ENCODE peak calls at places on chromosomes 12 and 14, in six cellular contexts. U is GM06990, K is lung, C is fibroblast of lung, T is HCT116, J is endothelial cell of umbilical vein. X is an unnamed sample.

GRCh38 chr14:95226801-95227200 is 69.5 kb upstream of the DICER1 start:
- DNase-seq in U (no peak), T (no peak), J (no peak), C (no peak), K (no peak), X (no peak)

GRCh38 chr12:123119808-123120207 is 31.1 kb downstream of the PITPNM2 start:
- DNase-seq in J (no peak), T (no peak), C (no peak), K (no peak), U (peak; percentile 55), X (no peak)

GRCh38 chr12:14418526-14418925 is 53.0 kb downstream of the ATF7IP start:
- DNase-seq in J (peak; percentile 83), U (no peak), T (no peak), K (no peak), C (peak; percentile 63), X (peak; percentile 70)

GRCh38 chr14:100303179-100303578 is 3.1 kb downstream of the SLC25A29 start:
- DNase-seq in T (no peak), K (no peak), U (no peak), J (no peak), C (no peak), X (peak; percentile 28)

GRCh38 chr14:90140956-90141316 is 79.1 kb downstream of the KCNK13 start:
- DNase-seq in C (no peak), J (peak; percentile 61), T (no peak), K (no peak), U (no peak), X (peak; percentile 84)

GRCh38 chr14:49769581-49770211 is 1.7 kb downstream of the KLHDC2 start:
- DNase-seq in T (no peak), K (no peak), U (no peak), J (no peak), C (no peak), X (peak; percentile 24)

GRCh38 chr12:31742891-31743290 is 14.1 kb upstream of the AMN1 start:
- DNase-seq in C (no peak), K (no peak), T (no peak), U (peak; percentile 50), J (no peak), X (no peak)

GRCh38 chr12:75613981-75614380 is 102.6 kb upstream of the KRR1 start:
- DNase-seq in C (peak; percentile 20), K (no peak), T (no peak), J (no peak), U (no peak), X (no peak)

GRCh38 chr12:8589679-8590078 is 23.0 kb downstream of the AICDA start:
- DNase-seq in T (no peak), U (no peak), J (no peak), C (no peak), K (no peak), X (no peak)

GRCh38 chr12:48286665-48287064 is 64.1 kb downstream of the ZNF641 start:
- DNase-seq in U (no peak), J (no peak), K (no peak), C (no peak), T (no peak), X (peak; percentile 47)

GRCh38 chr14:23137221-23138172 is 18.4 kb upstream of the CEBPE start:
- DNase-seq in T (no peak), J (no peak), U (no peak), C (no peak), K (no peak), X (no peak)

DNA sequence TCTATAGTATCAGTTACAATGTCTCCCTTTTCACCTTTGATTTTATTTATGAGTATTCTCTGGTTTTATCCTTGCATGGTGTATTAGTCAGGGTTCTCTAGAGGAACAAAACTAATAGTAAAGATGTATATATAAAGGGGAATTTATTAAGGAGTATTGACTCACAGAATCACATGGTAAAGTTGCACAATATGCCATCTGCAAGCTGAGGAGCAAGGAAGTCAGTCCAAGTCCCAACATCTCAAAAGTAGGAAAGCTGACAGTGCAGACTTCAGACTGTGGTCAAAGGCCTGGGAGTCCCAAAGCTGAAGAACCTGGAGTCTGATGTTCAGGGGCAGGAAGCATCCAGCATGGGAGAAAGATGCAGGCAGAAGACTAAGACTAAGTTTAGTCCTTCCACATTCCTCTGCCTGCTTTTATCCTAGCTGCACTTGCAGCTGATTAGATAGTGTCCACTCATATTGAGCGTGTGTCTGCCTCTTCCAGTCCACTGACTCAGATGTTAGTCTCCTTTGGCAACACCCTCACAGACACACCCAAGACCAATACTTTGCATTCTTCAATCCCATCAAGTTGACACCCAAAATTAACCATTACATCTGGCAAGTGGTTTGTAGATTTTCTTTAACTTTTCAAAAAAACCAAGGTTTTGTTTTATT is 308.0 kb upstream of the LMO3 start:
- DNase-seq in K (no peak), C (no peak), J (no peak), U (no peak), T (no peak), X (no peak)
- H3K4me3 ChIP-seq in K (no peak overlapping the region), C (no peak overlapping the region), J (no peak overlapping the region), U (no peak overlapping the region), T (no peak overlapping the region), X (no peak overlapping the region)

GRCh38 chr12:51815571-51815970 is 32.9 kb downstream of the FIGNL2 start:
- DNase-seq in T (no peak), K (no peak), J (no peak), U (no peak), C (no peak), X (no peak)

GRCh38 chr12:51813931-51814310 is 34.6 kb downstream of the FIGNL2 start:
- DNase-seq in J (no peak), C (no peak), T (no peak), U (no peak), K (no peak), X (no peak)

GRCh38 chr12:51812871-51813270 is 35.6 kb downstream of the FIGNL2 start:
- DNase-seq in C (no peak), T (no peak), J (no peak), U (no peak), K (no peak), X (no peak)

GRCh38 chr12:51817027-51817953 is 31.2 kb downstream of the FIGNL2 start:
- DNase-seq in T (no peak), C (no peak), K (no peak), J (no peak), U (no peak), X (no peak)

GRCh38 chr12:51814311-51815088 is 34.0 kb downstream of the FIGNL2 start:
- DNase-seq in C (peak; percentile 81), J (peak; percentile 72), K (peak; percentile 65), T (no peak), U (peak; percentile 44), X (peak; percentile 51)
- TF ChIP-seq CTCF in C (peak; percentile 45), J (peak; percentile 73), K (peak; percentile 62), T (peak; percentile 24), U (peak; percentile 44), X (peak; percentile 50)

DNA sequence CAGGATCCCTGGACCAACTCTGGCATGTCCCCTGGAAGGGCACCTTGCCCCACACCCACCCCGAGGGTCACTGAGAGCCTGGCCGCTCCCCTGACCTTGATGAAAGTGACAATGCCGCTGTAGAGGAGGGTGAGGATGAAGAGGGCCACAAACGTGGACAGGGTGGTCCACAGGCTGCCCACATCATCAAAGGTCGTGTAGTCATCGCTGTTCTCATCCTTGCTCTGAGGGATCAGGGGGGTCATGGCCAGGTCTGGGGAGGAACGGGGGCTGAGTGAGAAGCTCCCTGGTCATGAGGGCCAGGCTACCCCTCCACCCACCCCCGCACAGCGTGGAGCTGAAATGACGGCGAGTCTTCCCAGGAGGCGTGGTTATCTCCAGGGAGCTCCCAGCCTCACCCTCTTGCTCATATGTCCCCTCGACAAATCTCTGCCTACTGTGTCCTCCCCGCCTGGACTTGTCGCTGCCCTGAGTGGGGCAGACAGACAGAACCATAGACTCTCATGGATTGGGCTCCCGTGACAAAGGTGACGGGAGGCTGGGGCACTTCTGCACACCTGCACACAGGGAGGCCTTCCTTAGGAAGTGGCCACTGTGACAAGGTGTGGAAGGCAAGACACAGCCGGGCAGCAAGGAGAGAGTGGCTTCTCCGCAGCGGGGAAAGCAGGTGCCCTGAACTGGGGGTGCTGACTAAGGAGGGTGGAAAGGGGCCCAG is 311.1 kb downstream of the TMEM121 start:
- DNase-seq in U (no peak), C (no peak), K (no peak), J (no peak), T (no peak), X (no peak)
- H3K27me3 ChIP-seq in U (no peaks in the 10 kb centered on the region), C (no peaks in the 10 kb centered on the region), K (no peaks in the 10 kb centered on the region), J (no peaks in the 10 kb centered on the region), T (peaks cover 27% of the 10 kb centered on the region), X (peaks cover 55% of the 10 kb centered on the region)

DNA sequence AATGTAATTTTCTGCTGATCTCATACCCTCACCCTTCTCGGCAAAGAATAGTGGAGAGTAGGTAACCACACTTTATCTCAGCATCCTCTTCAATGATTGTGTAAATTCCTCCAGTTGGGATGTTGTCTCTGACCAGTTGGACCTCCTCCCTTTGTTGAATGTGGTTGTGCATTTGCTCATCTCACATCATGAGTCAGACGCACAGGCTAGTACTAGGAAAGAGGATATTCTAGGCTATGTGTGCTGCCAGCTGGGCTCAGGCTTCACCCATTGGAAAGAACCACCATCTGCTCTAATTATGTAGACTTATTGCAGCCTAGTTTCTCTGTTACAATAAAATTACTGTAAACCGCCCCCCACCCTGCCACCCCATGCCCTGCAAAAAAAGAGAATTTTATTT is 90.3 kb downstream of the LMO3 start:
- DNase-seq in U (no peak), K (no peak), C (peak; percentile 35), T (no peak), J (no peak), X (no peak)
- H3K4me3 ChIP-seq in U (no peak overlapping the region), K (no peak overlapping the region), C (no peak overlapping the region), T (no peak overlapping the region), J (no peak overlapping the region), X (no peak overlapping the region)

X was measured in A673.